ENCODE peak calls at places on chromosomes 11 and 22, in six cellular contexts. One of them, this sample, is unnamed.
A peak's percentile ranks its signal among the peaks of the same experiment; 100 is the strongest.

GRCh38 chr11:73204711-73205121 is 13.4 kb upstream of the P2RY2 start:
- DNase-seq in stomach: no peak
- DNase-seq in heart left ventricle: peak; percentile 70
- DNase-seq in body of pancreas: no peak
- DNase-seq in gastrocnemius medialis: peak; percentile 51
- DNase-seq in A549: no peak
- DNase-seq in this sample: peak; percentile 87

GRCh38 chr11:30488304-30488998 is 97.7 kb downstream of the MPPED2 start:
- DNase-seq in stomach: peak; percentile 53
- DNase-seq in body of pancreas: peak; percentile 50
- DNase-seq in heart left ventricle: no peak
- DNase-seq in A549: peak; percentile 3
- DNase-seq in gastrocnemius medialis: peak; percentile 34
- DNase-seq in this sample: no peak

GRCh38 chr11:73662445-73663157 is 16.2 kb downstream of the PLEKHB1 start:
- DNase-seq in A549: no peak
- DNase-seq in body of pancreas: no peak
- DNase-seq in stomach: no peak
- DNase-seq in heart left ventricle: no peak
- DNase-seq in gastrocnemius medialis: no peak
- DNase-seq in this sample: no peak

GRCh38 chr22:23862103-23862502 is 4.4 kb downstream of the SLC2A11 start:
- DNase-seq in body of pancreas: peak; percentile 38
- DNase-seq in A549: peak; percentile 59
- DNase-seq in gastrocnemius medialis: no peak
- DNase-seq in stomach: no peak
- DNase-seq in heart left ventricle: no peak
- DNase-seq in this sample: no peak

GRCh38 chr11:74739546-74740270 is 8.5 kb upstream of the CHRDL2 start:
- DNase-seq in A549: peak; percentile 74
- DNase-seq in stomach: peak; percentile 57
- DNase-seq in gastrocnemius medialis: peak; percentile 36
- DNase-seq in body of pancreas: peak; percentile 50
- DNase-seq in heart left ventricle: no peak
- DNase-seq in this sample: peak; percentile 84

GRCh38 chr11:94049351-94049750 is 28.2 kb downstream of the HEPHL1 start:
- DNase-seq in A549: no peak
- DNase-seq in gastrocnemius medialis: no peak
- DNase-seq in heart left ventricle: no peak
- DNase-seq in body of pancreas: no peak
- DNase-seq in stomach: no peak
- DNase-seq in this sample: no peak

GRCh38 chr22:19918332-19919106 is 23.1 kb upstream of the COMT start:
- DNase-seq in body of pancreas: no peak
- DNase-seq in A549: no peak
- DNase-seq in heart left ventricle: no peak
- DNase-seq in stomach: no peak
- DNase-seq in gastrocnemius medialis: no peak
- DNase-seq in this sample: no peak

GRCh38 chr11:68403424-68403823 is 57.1 kb upstream of the PPP6R3 start:
- DNase-seq in gastrocnemius medialis: no peak
- DNase-seq in stomach: no peak
- DNase-seq in A549: no peak
- DNase-seq in body of pancreas: no peak
- DNase-seq in heart left ventricle: no peak
- DNase-seq in this sample: no peak

GRCh38 chr11:106160494-106160893 is 83.0 kb downstream of the AASDHPPT start:
- DNase-seq in body of pancreas: no peak
- DNase-seq in stomach: no peak
- DNase-seq in heart left ventricle: no peak
- DNase-seq in A549: no peak
- DNase-seq in gastrocnemius medialis: no peak
- DNase-seq in this sample: no peak

GRCh38 chr11:128802358-128802981 is 64.6 kb downstream of the KCNJ1 start:
- DNase-seq in stomach: peak; percentile 31
- DNase-seq in A549: peak; percentile 15
- DNase-seq in body of pancreas: peak; percentile 28
- DNase-seq in gastrocnemius medialis: no peak
- DNase-seq in heart left ventricle: no peak
- DNase-seq in this sample: no peak

GRCh38 chr11:94602430-94603372 is 35.5 kb downstream of the PIWIL4 start:
- DNase-seq in heart left ventricle: peak; percentile 60
- DNase-seq in A549: peak; percentile 41
- DNase-seq in body of pancreas: peak; percentile 60
- DNase-seq in gastrocnemius medialis: no peak
- DNase-seq in stomach: peak; percentile 67
- DNase-seq in this sample: peak; percentile 26

GRCh38 chr11:40754297-40754696 is 705.2 kb downstream of the LRRC4C start:
- DNase-seq in stomach: no peak
- DNase-seq in gastrocnemius medialis: no peak
- DNase-seq in body of pancreas: no peak
- DNase-seq in A549: no peak
- DNase-seq in heart left ventricle: no peak
- DNase-seq in this sample: no peak

GRCh38 chr11:40759341-40759740 is 700.1 kb downstream of the LRRC4C start:
- DNase-seq in stomach: no peak
- DNase-seq in A549: no peak
- DNase-seq in body of pancreas: no peak
- DNase-seq in gastrocnemius medialis: no peak
- DNase-seq in heart left ventricle: no peak
- DNase-seq in this sample: no peak
- TF ChIP-seq CTCF in stomach: no peak
- TF ChIP-seq CTCF in A549: no peak
- TF ChIP-seq CTCF in body of pancreas: no peak
- TF ChIP-seq CTCF in gastrocnemius medialis: no peak
- TF ChIP-seq CTCF in heart left ventricle: no peak
- TF ChIP-seq CTCF in this sample: no peak

GRCh38 chr22:37804886-37805857 is 2.6 kb upstream of the GCAT start:
- DNase-seq in stomach: peak; percentile 92
- DNase-seq in heart left ventricle: peak; percentile 97
- DNase-seq in A549: peak; percentile 87
- DNase-seq in body of pancreas: peak; percentile 93
- DNase-seq in gastrocnemius medialis: peak; percentile 88
- DNase-seq in this sample: peak; percentile 98
- TF ChIP-seq POLR2A in stomach: peak; percentile 59
- TF ChIP-seq POLR2A in heart left ventricle: no peak
- TF ChIP-seq POLR2A in A549: peak; percentile 71
- TF ChIP-seq POLR2A in body of pancreas: peak; percentile 97
- TF ChIP-seq POLR2A in gastrocnemius medialis: peak; percentile 90
- TF ChIP-seq POLR2A in this sample: no peak

DNA sequence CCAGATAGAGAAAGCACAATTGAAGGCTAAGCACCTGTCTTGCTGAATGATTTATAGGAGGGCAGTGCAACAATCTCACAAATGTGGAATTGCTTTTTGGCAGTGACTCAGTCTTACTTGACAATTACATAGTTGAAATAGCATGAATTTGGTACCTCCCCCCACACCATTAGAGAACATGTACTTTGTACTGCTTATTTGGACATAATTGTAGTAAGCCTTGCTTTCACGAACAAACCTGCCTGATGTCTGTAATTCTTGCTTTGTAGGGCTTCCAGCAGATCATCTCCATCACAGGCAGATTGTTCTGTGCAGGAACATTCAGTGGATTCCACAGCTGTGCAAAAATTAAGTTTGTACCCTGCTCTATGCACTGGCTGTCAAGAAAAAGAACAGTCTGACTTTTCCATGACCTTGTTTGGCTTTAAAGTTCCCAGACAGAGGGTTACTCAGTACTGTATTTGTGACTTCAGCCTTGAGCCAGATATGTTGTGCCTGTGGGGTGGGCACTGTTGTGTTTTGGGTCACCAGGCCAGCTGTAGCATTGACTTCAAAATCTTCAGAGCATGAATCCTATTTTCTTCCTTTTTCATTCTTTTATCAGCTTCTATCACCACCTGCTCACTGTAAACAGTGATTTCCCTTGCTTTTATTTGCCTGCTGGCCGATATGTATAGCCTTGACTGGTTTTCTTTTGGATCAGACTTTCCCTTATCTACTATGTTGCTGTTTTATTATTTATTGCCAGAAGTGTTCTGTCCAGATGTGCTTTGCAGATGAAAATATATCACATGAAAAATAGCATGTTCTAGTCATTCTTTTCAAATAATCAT is 941.0 kb upstream of the CHORDC1 start:
- DNase-seq in A549: peak; percentile 44
- DNase-seq in gastrocnemius medialis: no peak
- DNase-seq in heart left ventricle: no peak
- DNase-seq in body of pancreas: no peak
- DNase-seq in stomach: no peak
- DNase-seq in this sample: no peak
- H3K4me3 ChIP-seq in A549: no peak overlapping the region
- H3K4me3 ChIP-seq in gastrocnemius medialis: no peak overlapping the region
- H3K4me3 ChIP-seq in heart left ventricle: no peak overlapping the region
- H3K4me3 ChIP-seq in body of pancreas: no peak overlapping the region
- H3K4me3 ChIP-seq in stomach: no peak overlapping the region
- H3K4me3 ChIP-seq in this sample: no peak overlapping the region

DNA sequence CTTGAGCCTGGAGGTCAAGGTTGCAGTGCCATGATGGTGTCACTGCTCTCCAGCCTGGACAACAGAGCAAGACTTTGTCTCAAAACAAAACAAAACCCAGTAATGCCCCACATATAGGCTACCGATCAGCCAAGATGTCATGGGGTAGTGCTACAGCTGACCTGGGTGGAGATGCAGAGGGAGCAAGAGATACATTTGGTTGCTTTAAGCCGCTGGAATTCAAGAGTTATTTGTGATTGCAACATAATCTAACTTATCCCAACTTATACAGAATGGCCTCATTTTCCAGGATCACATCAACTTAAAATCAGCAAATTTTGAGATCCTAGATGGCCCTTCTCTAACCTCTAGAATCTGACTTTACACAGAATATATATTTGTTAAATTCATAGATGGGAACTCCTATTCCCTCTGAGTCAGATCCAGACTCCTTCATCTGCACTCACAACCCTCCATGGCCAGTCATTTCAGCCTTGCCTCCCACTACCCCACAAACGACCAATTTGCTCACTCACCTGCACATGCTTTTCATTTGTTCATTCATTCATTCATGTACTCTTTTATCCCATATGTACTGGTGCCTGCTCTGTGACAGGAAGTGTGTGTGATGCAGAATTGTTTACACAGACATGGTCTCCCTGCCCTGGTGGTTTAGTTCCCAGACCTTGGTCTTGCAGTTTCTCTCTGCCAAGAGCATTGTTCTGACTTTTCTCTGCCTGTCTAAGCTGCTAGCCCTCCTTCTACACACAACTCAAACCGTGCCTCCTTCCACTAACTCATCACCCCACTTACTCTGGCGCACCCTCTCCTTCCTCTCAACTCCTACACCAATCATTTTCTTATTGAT is 24.1 kb upstream of the APLNR start:
- DNase-seq in stomach: no peak
- DNase-seq in heart left ventricle: no peak
- DNase-seq in gastrocnemius medialis: no peak
- DNase-seq in body of pancreas: no peak
- DNase-seq in A549: no peak
- DNase-seq in this sample: peak; percentile 21
- TF ChIP-seq CTCF in stomach: no peak
- TF ChIP-seq CTCF in heart left ventricle: no peak
- TF ChIP-seq CTCF in gastrocnemius medialis: no peak
- TF ChIP-seq CTCF in body of pancreas: no peak
- TF ChIP-seq CTCF in A549: no peak
- TF ChIP-seq CTCF in this sample: no peak

GRCh38 chr11:111926505-111927391 is 8.0 kb downstream of the C11orf52 start:
- DNase-seq in A549: peak; percentile 93
- DNase-seq in body of pancreas: peak; percentile 97
- DNase-seq in stomach: peak; percentile 97
- DNase-seq in gastrocnemius medialis: peak; percentile 96
- DNase-seq in heart left ventricle: peak; percentile 98
- DNase-seq in this sample: peak; percentile 99
- TF ChIP-seq POLR2A in A549: peak; percentile 63
- TF ChIP-seq POLR2A in body of pancreas: peak; percentile 51
- TF ChIP-seq POLR2A in stomach: no peak
- TF ChIP-seq POLR2A in gastrocnemius medialis: peak; percentile 87
- TF ChIP-seq POLR2A in heart left ventricle: no peak
- TF ChIP-seq POLR2A in this sample: peak; percentile 25

GRCh38 chr11:35563413-35564245 is 38.2 kb upstream of the PAMR1 start:
- DNase-seq in A549: no peak
- DNase-seq in heart left ventricle: no peak
- DNase-seq in stomach: no peak
- DNase-seq in gastrocnemius medialis: no peak
- DNase-seq in body of pancreas: no peak
- DNase-seq in this sample: no peak
- H3K4me3 ChIP-seq in A549: no peak overlapping the region
- H3K4me3 ChIP-seq in heart left ventricle: no peak overlapping the region
- H3K4me3 ChIP-seq in stomach: no peak overlapping the region
- H3K4me3 ChIP-seq in gastrocnemius medialis: no peak overlapping the region
- H3K4me3 ChIP-seq in body of pancreas: no peak overlapping the region
- H3K4me3 ChIP-seq in this sample: no peak overlapping the region

GRCh38 chr11:60756307-60757032 is at the start of gene MS4A15:
- DNase-seq in body of pancreas: peak; percentile 40
- DNase-seq in A549: peak; percentile 53
- DNase-seq in gastrocnemius medialis: no peak
- DNase-seq in heart left ventricle: no peak
- DNase-seq in stomach: no peak
- DNase-seq in this sample: no peak
- TF ChIP-seq CTCF in body of pancreas: peak; percentile 67
- TF ChIP-seq CTCF in A549: peak; percentile 33
- TF ChIP-seq CTCF in gastrocnemius medialis: no peak
- TF ChIP-seq CTCF in heart left ventricle: peak; percentile 9
- TF ChIP-seq CTCF in stomach: peak; percentile 32
- TF ChIP-seq CTCF in this sample: no peak

GRCh38 chr11:111730871-111731591 is 35.2 kb downstream of the PPP2R1B start:
- DNase-seq in stomach: peak; percentile 76
- DNase-seq in body of pancreas: peak; percentile 51
- DNase-seq in heart left ventricle: no peak
- DNase-seq in A549: peak; percentile 62
- DNase-seq in gastrocnemius medialis: peak; percentile 96
- DNase-seq in this sample: peak; percentile 78
- TF ChIP-seq POLR2A in stomach: peak; percentile 14
- TF ChIP-seq POLR2A in body of pancreas: peak; percentile 62
- TF ChIP-seq POLR2A in heart left ventricle: no peak
- TF ChIP-seq POLR2A in A549: no peak
- TF ChIP-seq POLR2A in gastrocnemius medialis: peak; percentile 76
- TF ChIP-seq POLR2A in this sample: no peak

GRCh38 chr11:117097567-117098268 is 510 bp downstream of the SIK3 start:
- DNase-seq in A549: no peak
- DNase-seq in stomach: peak; percentile 35
- DNase-seq in heart left ventricle: peak; percentile 77
- DNase-seq in body of pancreas: peak; percentile 54
- DNase-seq in gastrocnemius medialis: peak; percentile 25
- DNase-seq in this sample: peak; percentile 91
- H3K4me3 ChIP-seq in A549: peak overlapping the region; percentile 95
- H3K4me3 ChIP-seq in stomach: peak overlapping the region; percentile 95
- H3K4me3 ChIP-seq in heart left ventricle: peak overlapping the region; percentile 84
- H3K4me3 ChIP-seq in body of pancreas: peak overlapping the region; percentile 42
- H3K4me3 ChIP-seq in gastrocnemius medialis: peak overlapping the region; percentile 99
- H3K4me3 ChIP-seq in this sample: peak overlapping the region; percentile 98

DNA sequence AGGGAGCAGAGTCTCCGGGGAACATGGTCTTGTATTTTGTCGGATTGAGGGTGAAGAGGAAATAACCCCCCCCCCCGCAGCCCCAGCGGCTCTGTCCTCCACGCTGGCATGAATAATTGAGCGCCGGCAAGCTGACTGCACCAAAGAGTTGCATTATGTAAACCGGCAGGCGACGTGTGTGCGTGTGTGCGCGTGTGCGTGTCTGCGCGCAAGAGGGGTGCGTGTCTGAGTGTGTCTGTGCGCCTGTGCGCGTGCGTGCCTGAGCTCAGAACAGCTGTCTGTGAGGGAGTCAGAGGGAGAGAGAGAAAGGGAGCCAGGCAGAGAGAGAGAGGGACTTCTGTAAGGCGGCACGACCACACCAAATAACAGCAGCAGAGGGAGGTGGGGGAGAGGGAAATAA is 94.4 kb downstream of the SCN3B start:
- DNase-seq in A549: no peak
- DNase-seq in stomach: peak; percentile 46
- DNase-seq in heart left ventricle: peak; percentile 76
- DNase-seq in body of pancreas: peak; percentile 53
- DNase-seq in gastrocnemius medialis: peak; percentile 51
- DNase-seq in this sample: no peak
- TF ChIP-seq CTCF in A549: no peak
- TF ChIP-seq CTCF in stomach: no peak
- TF ChIP-seq CTCF in heart left ventricle: no peak
- TF ChIP-seq CTCF in body of pancreas: peak; percentile 5
- TF ChIP-seq CTCF in gastrocnemius medialis: no peak
- TF ChIP-seq CTCF in this sample: no peak